ENCODE peak calls at places on chromosomes 16 and 17, in five cellular contexts. M, Q, P, C and B are unnamed samples.

GRCh38 chr16:66509576-66509975 is 40.3 kb downstream of the TK2 start:
- DNase-seq in M (no peak), Q (peak), P (no peak), C (no peak), B (no peak)

GRCh38 chr17:15270628-15271381 is 5.7 kb upstream of the PMP22 start:
- DNase-seq in M (no peak), Q (no peak), P (no peak), C (peak), B (no peak)

GRCh38 chr16:85334718-85335583 is 222.7 kb upstream of the CIBAR2 start:
- DNase-seq in M (peak), Q (no peak), P (no peak), C (peak), B (peak)

GRCh38 chr17:68973098-68973929 is 18.1 kb upstream of the ABCA8 start:
- DNase-seq in M (no peak), Q (no peak), P (no peak), C (no peak), B (no peak)

GRCh38 chr16:48496571-48497095 is 111.4 kb upstream of the SIAH1 start:
- DNase-seq in M (no peak), Q (no peak), P (no peak), C (no peak), B (no peak)

GRCh38 chr16:68978303-68978954 is 127.0 kb upstream of the HAS3 start:
- DNase-seq in M (no peak), Q (no peak), P (no peak), C (no peak), B (no peak)

GRCh38 chr17:68133370-68134045 is 98.0 kb downstream of the KPNA2 start:
- DNase-seq in M (no peak), Q (no peak), P (no peak), C (no peak), B (no peak)

GRCh38 chr16:30488764-30489595 is 16.4 kb downstream of the ITGAL start:
- DNase-seq in M (no peak), Q (no peak), P (no peak), C (no peak), B (no peak)

GRCh38 chr16:73113326-73113720 is 65.4 kb upstream of the ZFHX3 start:
- DNase-seq in M (no peak), Q (no peak), P (no peak), C (no peak), B (no peak)

GRCh38 chr17:7897090-7897489 is 8.5 kb downstream of the CHD3 start:
- DNase-seq in M (no peak), Q (no peak), P (no peak), C (peak), B (no peak)

GRCh38 chr16:50152807-50153647 is at the start of gene TENT4B:
- DNase-seq in M (peak), Q (peak), P (peak), C (peak), B (peak)

GRCh38 chr16:71262391-71262790 is 26.8 kb downstream of the CMTR2 start:
- DNase-seq in M (no peak), Q (no peak), P (no peak), C (no peak), B (no peak)

GRCh38 chr16:71359431-71359830 is 908 bp downstream of the CALB2 start:
- DNase-seq in M (no peak), Q (no peak), P (no peak), C (no peak), B (no peak)

GRCh38 chr17:20206068-20206467 is 196.9 kb downstream of the SPECC1 start:
- DNase-seq in M (no peak), Q (no peak), P (no peak), C (peak), B (peak)

GRCh38 chr16:48907906-48908634 is 298.1 kb upstream of the N4BP1 start:
- DNase-seq in M (no peak), Q (no peak), P (no peak), C (no peak), B (no peak)

GRCh38 chr16:890716-891352 is 80.0 kb downstream of the LMF1 start:
- DNase-seq in M (no peak), Q (no peak), P (no peak), C (no peak), B (no peak)